ENCODE peak calls at places on chromosomes 16 and 17, in six cellular contexts. V, I, F, J, E and Q are unnamed samples.

GRCh38 chr17:42342242-42343008 is 45.8 kb downstream of the STAT3 start:
- DNase-seq in V (peak; percentile 71), J (no peak), E (no peak), I (no peak), F (no peak), Q (peak; percentile 81)

GRCh38 chr17:42016952-42017865 is at the start of gene DNAJC7:
- DNase-seq in E (peak; percentile 86), I (peak; percentile 78), F (peak; percentile 96), V (peak; percentile 89), J (peak; percentile 90), Q (peak; percentile 92)

GRCh38 chr17:29177871-29178749 is 2.1 kb downstream of the MYO18A start:
- DNase-seq in F (peak; percentile 40), J (no peak), I (no peak), V (no peak), E (no peak), Q (no peak)

GRCh38 chr16:8572919-8573724 is 17.2 kb downstream of the TMEM114 start:
- DNase-seq in E (no peak), F (peak; percentile 56), J (no peak), V (peak; percentile 37), I (no peak), Q (peak; percentile 27)

GRCh38 chr17:78147315-78147998 is 1.3 kb downstream of the C17orf99 start:
- DNase-seq in J (no peak), I (no peak), F (no peak), V (no peak), E (no peak), Q (no peak)

GRCh38 chr17:49871211-49871610 is 23.3 kb upstream of the TAC4 start:
- DNase-seq in I (no peak), J (no peak), F (no peak), V (no peak), E (no peak), Q (no peak)

GRCh38 chr16:55672471-55672870 is 16.7 kb downstream of the SLC6A2 start:
- DNase-seq in F (no peak), I (no peak), E (no peak), J (no peak), V (no peak), Q (no peak)

GRCh38 chr16:20707461-20707860 is 10.0 kb upstream of the ACSM1 start:
- DNase-seq in F (no peak), V (no peak), J (no peak), E (no peak), I (no peak), Q (no peak)

GRCh38 chr17:7515912-7516610 is 31.9 kb downstream of the POLR2A start:
- DNase-seq in V (no peak), I (no peak), F (no peak), E (no peak), J (no peak), Q (no peak)

GRCh38 chr17:72416054-72416691 is 295.4 kb downstream of the SOX9 start:
- DNase-seq in F (no peak), V (no peak), E (no peak), J (no peak), I (no peak), Q (no peak)

GRCh38 chr17:72539981-72540897 is 419.4 kb downstream of the SOX9 start:
- DNase-seq in J (peak; percentile 76), E (peak; percentile 30), F (peak; percentile 91), I (no peak), V (peak; percentile 61), Q (peak; percentile 67)

GRCh38 chr17:72408641-72409040 is 287.8 kb downstream of the SOX9 start:
- DNase-seq in V (no peak), I (no peak), E (no peak), F (no peak), J (no peak), Q (no peak)

GRCh38 chr16:59719121-59719520 is 985.0 kb upstream of the GOT2 start:
- DNase-seq in F (no peak), E (no peak), J (no peak), V (no peak), I (no peak), Q (no peak)

GRCh38 chr16:11396241-11397048 is 51.2 kb downstream of the RMI2 start:
- DNase-seq in I (peak; percentile 60), F (peak; percentile 86), V (peak; percentile 60), J (peak; percentile 78), E (peak; percentile 37), Q (peak; percentile 70)

GRCh38 chr16:11127610-11128195 is 128.3 kb downstream of the SOCS1 start:
- DNase-seq in I (no peak), V (no peak), J (no peak), E (no peak), F (no peak), Q (no peak)

GRCh38 chr17:28563475-28563874 is 7.8 kb downstream of the PIGS start:
- DNase-seq in V (peak; percentile 60), I (no peak), F (no peak), E (no peak), J (no peak), Q (peak; percentile 70)

GRCh38 chr16:26645629-26646028 is 421.1 kb upstream of the C16orf82 start:
- DNase-seq in I (no peak), J (peak; percentile 35), F (peak; percentile 78), E (no peak), V (no peak), Q (no peak)

GRCh38 chr17:61695779-61696337 is 104.8 kb upstream of the NACA2 start:
- DNase-seq in V (no peak), E (no peak), I (no peak), F (no peak), J (no peak), Q (no peak)

GRCh38 chr16:67459066-67459857 is 21.7 kb downstream of the ATP6V0D1 start:
- DNase-seq in F (no peak), E (no peak), J (no peak), V (no peak), I (no peak), Q (peak; percentile 43)

GRCh38 chr17:57670769-57671545 is 74.1 kb downstream of the CCDC182 start:
- DNase-seq in F (no peak), J (no peak), I (no peak), V (no peak), E (no peak), Q (no peak)

DNA sequence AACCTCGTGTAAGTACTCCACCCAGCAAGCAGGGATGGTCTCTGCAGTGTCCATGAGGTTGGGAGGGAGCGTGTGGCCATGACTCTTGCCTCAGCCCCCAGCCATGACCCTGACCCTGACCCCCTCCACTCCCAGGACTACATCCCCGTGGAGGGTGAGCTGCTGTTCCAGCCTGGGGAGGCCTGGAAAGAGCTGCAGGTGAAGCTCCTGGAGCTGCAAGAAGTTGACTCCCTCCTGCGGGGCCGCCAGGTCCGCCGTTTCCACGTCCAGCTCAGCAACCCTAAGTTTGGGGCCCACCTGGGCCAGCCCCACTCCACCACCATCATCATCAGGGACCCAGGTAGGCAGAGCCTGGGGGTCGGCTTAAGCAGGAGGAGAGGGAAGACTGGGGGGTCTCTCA is 16.3 kb downstream of the GALK1 start:
- DNase-seq in V (no peak), E (no peak), F (no peak), J (no peak), I (no peak), Q (no peak)
- H4K91ac ChIP-seq in V (no peak overlapping the region), E (no peak overlapping the region), F (no peak overlapping the region), J (no peak overlapping the region), I (no peak overlapping the region), Q (no peak overlapping the region)

DNA sequence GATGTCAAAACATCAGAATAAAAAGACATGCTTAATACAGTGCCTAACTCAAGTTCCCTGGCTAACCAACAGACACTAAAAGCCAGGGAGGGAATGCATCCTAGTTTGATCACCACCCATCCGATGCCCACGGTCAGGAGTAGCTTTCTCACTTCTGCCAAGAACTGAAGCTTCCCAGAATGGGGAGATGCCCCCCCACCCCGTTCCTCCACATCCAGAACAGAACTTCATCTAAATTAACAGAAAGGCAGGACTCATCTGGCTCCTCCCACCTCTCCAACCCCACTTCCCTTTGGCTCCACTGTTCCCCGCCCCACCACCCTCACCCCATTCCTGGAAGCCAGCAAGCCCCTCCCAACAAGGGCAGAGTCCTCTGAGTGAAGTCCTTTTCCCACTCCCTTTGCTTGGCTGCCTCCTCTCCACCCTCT is 33.7 kb downstream of the GDE1 start:
- DNase-seq in J (no peak), I (no peak), V (no peak), E (no peak), F (peak; percentile 74), Q (no peak)
- H2BK5ac ChIP-seq in J (no peak overlapping the region), I (peak overlapping the region; percentile 83), V (no peak overlapping the region), E (no peak overlapping the region), F (no peak overlapping the region), Q (no peak overlapping the region)

GRCh38 chr17:80786470-80786869 is 205.2 kb upstream of the CHMP6 start:
- DNase-seq in F (peak; percentile 49), I (no peak), V (no peak), E (no peak), J (no peak), Q (no peak)
- H3K4me1 ChIP-seq in F (peaks cover 2% of the 10 kb centered on the region), I (peaks cover 5% of the 10 kb centered on the region), V (peaks cover 29% of the 10 kb centered on the region), E (peaks cover 32% of the 10 kb centered on the region), J (peaks cover 21% of the 10 kb centered on the region), Q (peaks cover 34% of the 10 kb centered on the region)

GRCh38 chr16:86382067-86382773 is 128.1 kb upstream of the FOXF1 start:
- DNase-seq in F (no peak), E (no peak), V (no peak), I (no peak), J (no peak), Q (no peak)

GRCh38 chr16:86384980-86385379 is 125.3 kb upstream of the FOXF1 start:
- DNase-seq in J (no peak), E (no peak), F (no peak), V (no peak), I (no peak), Q (no peak)

GRCh38 chr16:86384263-86384649 is 126.1 kb upstream of the FOXF1 start:
- DNase-seq in I (no peak), J (no peak), V (no peak), E (no peak), F (no peak), Q (no peak)

GRCh38 chr16:86382774-86383407 is 127.4 kb upstream of the FOXF1 start:
- DNase-seq in F (no peak), I (no peak), V (no peak), E (no peak), J (no peak), Q (peak; percentile 54)

DNA sequence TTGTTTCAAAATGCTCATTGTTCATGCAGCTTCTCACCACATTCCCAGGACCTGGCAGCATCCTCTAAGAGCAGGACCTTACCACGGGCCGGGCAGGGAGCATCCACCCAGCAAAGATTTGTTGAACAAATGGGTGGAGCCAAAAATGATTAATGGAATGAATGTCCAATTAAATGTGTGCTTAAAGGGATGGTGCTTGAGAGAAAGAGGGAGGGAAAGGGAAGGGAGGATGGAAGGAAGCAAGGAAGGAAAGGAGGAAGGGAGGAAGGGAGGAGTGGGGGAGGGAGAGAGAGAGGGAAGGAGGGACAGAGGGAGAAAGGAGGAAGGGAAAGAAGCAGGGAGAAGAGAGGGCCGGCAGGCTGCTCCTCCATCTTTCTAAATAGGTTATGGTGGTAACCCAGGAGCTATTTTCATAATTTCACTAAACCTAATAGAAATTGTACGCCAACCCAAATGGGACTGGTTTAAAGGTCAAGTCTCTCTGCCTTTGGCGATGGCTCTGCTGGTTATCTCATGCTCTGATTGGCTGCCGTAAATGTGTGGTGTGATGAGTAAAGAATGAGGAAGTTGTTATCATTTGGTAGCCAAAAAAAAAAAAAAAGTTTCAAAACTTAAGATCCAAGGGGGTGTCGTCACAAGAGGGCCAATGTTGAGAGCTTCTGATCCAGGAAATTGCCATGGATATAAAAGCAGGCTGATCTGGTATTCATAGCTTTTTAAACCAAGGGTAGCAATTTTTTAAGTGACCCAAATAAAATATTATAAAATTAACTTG is 126.7 kb upstream of the FOXF1 start:
- DNase-seq in E (no peak), V (peak; percentile 93), J (no peak), F (no peak), I (no peak), Q (peak; percentile 95)
- H4K91ac ChIP-seq in E (no peak overlapping the region), V (peak overlapping the region; percentile 98), J (no peak overlapping the region), F (no peak overlapping the region), I (peak overlapping the region; percentile 34), Q (peak overlapping the region; percentile 90)